ENCODE peak calls at places on chromosomes 5 and 9, in eight cellular contexts. T is fibroblast of mammary gland, H is epithelial cell of esophagus, X is coronary artery, K is Panc1, J is fibroblast of the aortic adventitia, C is right cardiac atrium, Y is heart right ventricle. I is an unnamed sample.

GRCh38 chr5:142215915-142216681 is 107.5 kb downstream of the NDFIP1 start:
- DNase-seq in T (peak; percentile 99), H (peak; percentile 88), X (peak; percentile 91), K (peak; percentile 41), J (peak; percentile 99), C (peak; percentile 75), Y (peak; percentile 70), I (peak; percentile 97)

GRCh38 chr9:127589955-127590370 is 22.1 kb upstream of the STXBP1 start:
- DNase-seq in T (peak; percentile 79), H (peak; percentile 77), X (no peak), K (no peak), J (peak; percentile 89), C (peak; percentile 56), Y (peak; percentile 75), I (peak; percentile 71)

GRCh38 chr9:11992866-11993265 is 700.3 kb upstream of the TYRP1 start:
- DNase-seq in T (peak; percentile 2), H (no peak), X (no peak), K (no peak), J (no peak), C (no peak), Y (no peak), I (no peak)

GRCh38 chr5:150299571-150300327 is 3.0 kb downstream of the ARSI start:
- DNase-seq in T (peak; percentile 78), H (peak; percentile 40), X (no peak), K (no peak), J (no peak), C (no peak), Y (no peak), I (no peak)

GRCh38 chr9:126621919-126622735 is 8.4 kb downstream of the LMX1B start:
- DNase-seq in T (no peak), H (no peak), X (no peak), K (no peak), J (no peak), C (no peak), Y (no peak), I (no peak)

GRCh38 chr9:134640491-134641172 is 971 bp upstream of the COL5A1 start:
- DNase-seq in T (no peak), H (no peak), X (no peak), K (no peak), J (peak; percentile 33), C (no peak), Y (no peak), I (no peak)

GRCh38 chr5:100505984-100506670 is 29.0 kb upstream of the FAM174A start:
- DNase-seq in T (peak; percentile 96), H (peak; percentile 93), X (no peak), K (peak; percentile 35), J (peak; percentile 91), C (no peak), Y (no peak), I (peak; percentile 95)

GRCh38 chr5:54785729-54786548 is 199.5 kb downstream of the ESM1 start:
- DNase-seq in T (no peak), H (no peak), X (no peak), K (no peak), J (peak; percentile 27), C (peak; percentile 15), Y (peak; percentile 54), I (peak; percentile 2)

DNA sequence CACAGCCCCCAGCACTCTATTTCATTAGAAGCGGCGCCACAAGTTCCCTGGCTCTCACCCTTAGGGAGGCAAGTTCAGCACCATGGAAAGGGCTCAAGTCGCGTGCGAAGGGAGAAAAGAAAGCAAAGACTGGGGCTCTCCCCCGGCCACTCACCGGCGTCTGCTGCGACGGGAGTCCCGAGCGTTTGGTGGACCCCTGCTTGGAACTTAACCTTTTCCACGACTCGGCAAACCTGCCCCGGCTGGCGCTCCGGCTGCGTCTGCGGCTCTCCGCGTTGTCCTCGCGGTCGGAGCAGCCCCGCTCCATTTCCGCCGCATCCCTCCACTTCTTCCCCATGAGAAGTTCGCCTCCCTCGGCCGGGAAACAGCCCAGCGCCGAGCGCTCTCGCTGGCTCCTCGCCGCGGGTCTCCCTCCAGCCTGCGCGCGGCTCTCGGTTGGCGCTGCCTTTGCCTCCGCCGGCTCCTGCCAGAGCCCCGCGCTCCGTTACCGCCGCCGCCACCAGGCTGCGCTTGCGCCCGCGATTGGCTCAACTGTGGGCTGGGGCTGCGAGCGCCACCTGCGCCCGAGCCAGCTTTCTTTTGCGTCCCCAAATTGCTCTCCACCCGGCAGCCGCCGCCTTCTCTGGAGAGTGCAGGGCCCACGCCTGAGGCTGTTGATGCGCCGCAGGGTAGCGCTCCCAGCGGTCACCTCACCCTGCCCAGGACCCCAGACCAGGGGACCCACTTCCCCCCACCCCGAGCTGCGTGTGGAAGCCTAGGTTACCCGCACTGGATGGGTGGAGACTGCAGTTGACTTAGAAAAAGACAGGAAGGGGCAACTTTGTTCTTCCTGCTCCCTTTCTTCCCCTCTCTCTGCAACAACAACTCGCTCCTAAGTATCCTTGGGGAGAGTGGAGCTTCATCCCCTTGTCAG is 321.6 kb downstream of the CEMIP2 start:
- DNase-seq in T (peak; percentile 47), H (peak; percentile 72), X (no peak), K (no peak), J (peak; percentile 48), C (peak; percentile 27), Y (peak; percentile 21), I (peak; percentile 38)
- H3K4me3 ChIP-seq in T (peak overlapping the region; percentile 23), H (peak overlapping the region; percentile 36), X (peak overlapping the region; percentile 66), K (no peak overlapping the region), J (peak overlapping the region; percentile 59), C (no peak overlapping the region), Y (peak overlapping the region; percentile 42), I (no peak overlapping the region)

DNA sequence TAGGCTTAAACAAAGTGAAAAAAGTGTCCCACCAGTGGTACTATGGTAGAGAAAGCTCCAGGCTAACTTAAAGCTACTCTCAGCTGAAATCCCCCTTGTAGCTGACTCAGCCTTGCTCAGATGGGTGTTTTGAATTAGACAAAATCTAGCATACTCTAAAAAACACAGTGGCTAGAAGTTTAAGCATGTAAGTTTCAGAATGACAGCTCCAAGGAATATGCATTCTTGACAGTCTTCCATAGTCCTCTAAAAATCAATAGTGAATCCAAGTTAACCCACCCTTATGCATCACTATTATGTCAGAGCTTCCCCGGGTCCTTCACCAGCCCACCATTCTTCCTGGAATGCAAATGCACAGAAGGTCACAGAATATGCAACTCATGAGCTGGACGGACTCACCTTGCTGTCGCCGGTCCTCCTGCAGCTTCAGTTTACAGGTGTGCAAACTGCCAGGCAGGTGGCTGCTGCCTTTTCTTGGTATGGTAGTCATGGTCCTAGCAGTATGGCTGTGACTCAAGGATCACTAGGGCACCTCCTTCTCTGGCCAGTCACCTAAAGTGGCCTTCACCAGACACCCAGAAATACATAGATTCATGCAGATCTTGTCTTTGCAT is 668 bp downstream of the RANBP3L start:
- DNase-seq in T (no peak), H (no peak), X (no peak), K (no peak), J (peak; percentile 15), C (no peak), Y (no peak), I (peak; percentile 76)
- H3K4me3 ChIP-seq in T (no peak overlapping the region), H (no peak overlapping the region), X (peak overlapping the region; percentile 72), K (no peak overlapping the region), J (no peak overlapping the region), C (peak overlapping the region; percentile 1), Y (peak overlapping the region; percentile 39), I (no peak overlapping the region)

GRCh38 chr9:36400332-36401178 is 486 bp upstream of the RNF38 start:
- DNase-seq in T (peak; percentile 76), H (peak; percentile 90), X (peak; percentile 93), K (no peak), J (peak; percentile 72), C (peak; percentile 89), Y (peak; percentile 87), I (peak; percentile 79)

GRCh38 chr9:36396985-36397384 is 3.1 kb downstream of the RNF38 start:
- DNase-seq in T (peak; percentile 50), H (peak; percentile 76), X (no peak), K (no peak), J (no peak), C (no peak), Y (no peak), I (no peak)

GRCh38 chr9:36401179-36401740 is 1.2 kb upstream of the RNF38 start:
- DNase-seq in T (peak; percentile 67), H (peak; percentile 75), X (no peak), K (peak; percentile 54), J (peak; percentile 62), C (no peak), Y (no peak), I (peak; percentile 69)

GRCh38 chr9:36399980-36400331 is at the start of gene RNF38:
- DNase-seq in T (no peak), H (no peak), X (no peak), K (no peak), J (no peak), C (no peak), Y (no peak), I (no peak)

DNA sequence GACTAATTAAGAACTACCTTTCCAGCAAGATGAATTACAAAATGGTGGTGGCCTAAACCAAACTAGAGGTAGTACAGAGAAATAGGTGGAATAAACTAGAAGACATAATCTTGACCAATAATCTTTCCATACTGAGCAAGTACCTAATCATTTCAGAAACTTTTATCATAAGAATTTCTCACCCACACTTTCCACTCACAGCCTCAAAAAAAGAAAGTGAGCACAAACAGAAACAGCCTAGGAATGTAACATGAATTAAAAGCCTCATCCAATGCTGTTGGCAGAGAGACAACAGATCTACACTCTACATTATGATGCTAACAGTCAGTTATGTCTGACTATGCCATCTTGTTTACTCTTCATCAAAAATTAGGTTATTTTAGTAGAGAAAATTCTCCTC is 1.3 kb downstream of the RNF38 start:
- DNase-seq in T (peak; percentile 40), H (peak; percentile 42), X (no peak), K (no peak), J (peak; percentile 49), C (no peak), Y (no peak), I (no peak)
- H3K4me3 ChIP-seq in T (no peak overlapping the region), H (peak overlapping the region; percentile 86), X (no peak overlapping the region), K (peak overlapping the region; percentile 90), J (peak overlapping the region; percentile 16), C (no peak overlapping the region), Y (no peak overlapping the region), I (peak overlapping the region; percentile 64)

GRCh38 chr5:177364159-177364962 is 6.6 kb downstream of the RGS14 start:
- DNase-seq in T (peak; percentile 41), H (peak; percentile 48), X (no peak), K (no peak), J (no peak), C (no peak), Y (no peak), I (no peak)

GRCh38 chr5:177363565-177363964 is 5.8 kb downstream of the RGS14 start:
- DNase-seq in T (no peak), H (no peak), X (no peak), K (no peak), J (no peak), C (no peak), Y (no peak), I (no peak)

GRCh38 chr5:177362871-177363507 is 5.3 kb downstream of the RGS14 start:
- DNase-seq in T (no peak), H (peak; percentile 66), X (no peak), K (no peak), J (peak; percentile 24), C (peak; percentile 59), Y (peak; percentile 41), I (peak; percentile 62)

GRCh38 chr5:177361418-177362101 is 3.8 kb downstream of the RGS14 start:
- DNase-seq in T (no peak), H (no peak), X (no peak), K (no peak), J (no peak), C (no peak), Y (no peak), I (no peak)

DNA sequence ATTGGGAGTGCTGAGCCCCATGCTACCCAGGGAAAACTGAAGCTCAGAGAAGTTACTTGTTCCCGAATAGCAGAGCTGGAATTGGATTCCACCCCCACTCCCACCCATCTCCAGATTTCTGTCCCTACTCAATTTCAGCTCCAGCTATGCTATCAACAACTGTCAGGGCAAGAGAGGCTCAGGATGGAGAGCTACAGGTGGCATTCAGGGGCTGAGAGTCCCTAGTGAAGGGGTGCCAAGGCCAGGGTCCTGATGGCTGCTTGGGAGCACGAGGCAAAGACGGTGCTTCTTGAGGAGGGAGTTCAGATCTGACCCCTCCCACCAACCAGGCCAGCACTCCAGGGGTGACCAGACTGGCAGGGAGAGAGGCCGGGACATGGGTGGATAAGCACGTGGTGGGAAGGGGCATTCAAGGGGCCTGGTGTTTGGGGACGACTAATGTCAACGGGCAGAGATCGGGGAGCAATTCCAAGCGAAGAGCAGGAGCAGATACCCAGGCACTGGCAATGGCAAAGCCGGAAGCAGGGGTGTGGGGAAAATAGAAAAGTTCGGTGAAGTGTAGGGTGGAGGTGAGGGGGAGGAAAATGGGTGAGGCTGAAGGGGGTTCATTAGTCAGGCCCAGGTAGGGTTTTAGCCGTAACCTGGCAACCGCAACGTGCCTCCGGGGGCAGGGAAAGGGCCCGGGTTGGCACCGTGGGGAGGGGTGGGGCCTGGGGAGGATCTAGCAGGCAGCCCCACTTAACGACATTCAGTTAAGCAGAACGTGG is 4.6 kb downstream of the RGS14 start:
- DNase-seq in T (no peak), H (no peak), X (no peak), K (no peak), J (no peak), C (no peak), Y (no peak), I (no peak)
- H3K4me3 ChIP-seq in T (no peak overlapping the region), H (peak overlapping the region; percentile 54), X (peak overlapping the region; percentile 64), K (peak overlapping the region; percentile 61), J (no peak overlapping the region), C (no peak overlapping the region), Y (peak overlapping the region; percentile 49), I (peak overlapping the region; percentile 77)